ENCODE peak calls at places on chromosomes 16 and 17, in eight cellular contexts. W is GM23338; T is GDM1; D is T-helper 2 cell; K is activated T-helper 1 cell treated with anti-CD3 and anti-CD28 coated beads, Interleukin-2, amount 50 U/mL, for 16 hours; O is NCI-H1105 treated with DMSO at 0.1 percent for 48 hours; Z is CD8-positive, alpha-beta T cell; H is germinal center. V is an unnamed sample.

GRCh38 chr17:43377056-43377810 is 21.6 kb upstream of the ARL4D start:
- DNase-seq in T (no peak), O (no peak), K (no peak), D (no peak), H (no peak), W (peak; percentile 74), Z (no peak), V (no peak)

GRCh38 chr16:26963109-26963508 is 103.6 kb upstream of the C16orf82 start:
- DNase-seq in K (no peak), Z (no peak), T (no peak), O (no peak), W (peak; percentile 81), D (no peak), H (peak; percentile 22), V (no peak)

GRCh38 chr17:59963738-59964454 is 644 bp downstream of the RNFT1 start:
- DNase-seq in W (peak; percentile 6), H (peak; percentile 39), Z (peak; percentile 38), D (peak; percentile 7), O (peak; percentile 53), K (peak; percentile 8), T (peak; percentile 63), V (peak; percentile 73)

GRCh38 chr17:49106366-49107210 is 26.0 kb upstream of the B4GALNT2 start:
- DNase-seq in Z (no peak), D (no peak), H (no peak), O (no peak), W (peak; percentile 22), K (no peak), T (no peak), V (peak; percentile 38)

GRCh38 chr16:386641-387156 is 4.9 kb upstream of the PGAP6 start:
- DNase-seq in D (no peak), K (no peak), T (no peak), O (no peak), W (no peak), H (no peak), Z (no peak), V (no peak)

GRCh38 chr17:58995247-58995940 is 111.3 kb downstream of the TRIM37 start:
- DNase-seq in Z (no peak), O (no peak), W (no peak), T (no peak), K (no peak), H (no peak), D (no peak), V (no peak)

GRCh38 chr17:28327709-28328108 is 7.6 kb downstream of the IFT20 start:
- DNase-seq in T (no peak), O (no peak), H (no peak), D (no peak), W (no peak), Z (no peak), K (no peak), V (no peak)

GRCh38 chr16:29645699-29646187 is 17.3 kb upstream of the SPN start:
- DNase-seq in T (peak; percentile 36), H (peak; percentile 65), D (no peak), O (no peak), Z (no peak), W (peak; percentile 65), K (no peak), V (no peak)

GRCh38 chr17:50893183-50893993 is 27.2 kb upstream of the TOB1 start:
- DNase-seq in W (no peak), Z (no peak), O (no peak), D (no peak), K (no peak), H (no peak), T (no peak), V (no peak)

GRCh38 chr17:81706757-81707624 is 3.8 kb downstream of the MRPL12 start:
- DNase-seq in H (no peak), T (no peak), O (no peak), W (no peak), D (no peak), K (no peak), Z (no peak), V (no peak)

GRCh38 chr17:79627184-79627765 is 16.4 kb upstream of the RBFOX3 start:
- DNase-seq in Z (no peak), D (no peak), W (no peak), K (no peak), H (no peak), T (no peak), O (no peak), V (no peak)

GRCh38 chr17:69818467-69818866 is 256.6 kb upstream of the KCNJ16 start:
- DNase-seq in O (no peak), D (no peak), K (no peak), W (no peak), T (no peak), H (no peak), Z (no peak), V (no peak)

GRCh38 chr17:63611354-63611753 is 10.7 kb downstream of the TACO1 start:
- DNase-seq in H (no peak), Z (no peak), D (no peak), K (no peak), O (no peak), T (no peak), W (no peak), V (no peak)

GRCh38 chr16:81997738-81998137 is 13.5 kb downstream of the SDR42E1 start:
- DNase-seq in W (no peak), K (no peak), H (no peak), Z (no peak), D (no peak), O (no peak), T (no peak), V (peak; percentile 52)

GRCh38 chr16:20612551-20613470 is 36.6 kb upstream of the ACSM2B start:
- DNase-seq in Z (no peak), D (no peak), W (no peak), O (peak; percentile 22), K (no peak), T (no peak), H (no peak), V (no peak)

GRCh38 chr17:6936370-6937028 is 59.4 kb upstream of the ALOX12 start:
- DNase-seq in Z (no peak), W (peak; percentile 59), D (peak; percentile 11), O (no peak), K (no peak), T (no peak), H (peak; percentile 21), V (no peak)

GRCh38 chr17:34892864-34893263 is 68.4 kb downstream of the CCT6B start:
- DNase-seq in K (no peak), T (no peak), D (no peak), W (peak; percentile 73), O (peak; percentile 19), H (no peak), Z (no peak), V (peak; percentile 26)

GRCh38 chr17:5249615-5250014 is 15.0 kb upstream of the SCIMP start:
- DNase-seq in W (peak; percentile 81), H (peak; percentile 73), D (peak; percentile 59), T (peak; percentile 58), Z (peak; percentile 41), K (no peak), O (peak; percentile 82), V (peak; percentile 54)

GRCh38 chr17:39688475-39688835 is 598 bp upstream of the PGAP3 start:
- DNase-seq in O (no peak), Z (no peak), D (no peak), T (no peak), H (no peak), K (no peak), W (no peak), V (no peak)

GRCh38 chr16:17568239-17568638 is 97.5 kb upstream of the XYLT1 start:
- DNase-seq in O (no peak), D (no peak), Z (no peak), W (no peak), T (no peak), H (no peak), K (no peak), V (no peak)

GRCh38 chr17:29746669-29747068 is 124.0 kb upstream of the CORO6 start:
- DNase-seq in K (no peak), W (no peak), Z (no peak), D (no peak), O (no peak), H (no peak), T (no peak), V (no peak)

GRCh38 chr16:12900599-12901203 is 697 bp upstream of the SHISA9 start:
- DNase-seq in W (peak; percentile 53), K (no peak), O (no peak), T (no peak), D (no peak), Z (no peak), H (no peak), V (no peak)

GRCh38 chr17:36697907-36698526 is 96.6 kb downstream of the MRM1 start:
- DNase-seq in K (no peak), H (no peak), W (peak; percentile 59), T (no peak), D (no peak), Z (no peak), O (no peak), V (no peak)

GRCh38 chr17:13154403-13154802 is 136.6 kb upstream of the ELAC2 start:
- DNase-seq in Z (no peak), K (no peak), T (no peak), W (no peak), D (no peak), H (no peak), O (no peak), V (no peak)

GRCh38 chr16:68234188-68235104 is 1.5 kb downstream of the ESRP2 start:
- DNase-seq in Z (no peak), O (peak; percentile 77), K (no peak), D (no peak), T (no peak), H (no peak), W (peak; percentile 71), V (no peak)

GRCh38 chr17:44293509-44294226 is 14.7 kb upstream of the RUNDC3A start:
- DNase-seq in Z (no peak), T (no peak), H (no peak), K (no peak), O (no peak), W (no peak), D (no peak), V (no peak)

GRCh38 chr16:2963074-2963610 is 933 bp upstream of the KREMEN2 start:
- DNase-seq in K (no peak), D (peak; percentile 22), T (no peak), O (no peak), H (no peak), Z (no peak), W (no peak), V (no peak)

GRCh38 chr16:65294708-65295107 is 172.8 kb upstream of the CDH11 start:
- DNase-seq in W (no peak), D (no peak), T (no peak), H (no peak), O (no peak), Z (no peak), K (no peak), V (no peak)